ENCODE peak calls at places on chromosomes 12 and 14, in seven cellular contexts. One of them, this sample, is unnamed.

GRCh38 chr12:124655317-124656213 is 88.2 kb upstream of the NCOR2 start:
- DNase-seq in neuronal stem cell: peak; percentile 35
- DNase-seq in Karpas-422: no peak
- DNase-seq in aorta: peak; percentile 90
- DNase-seq in PC-3: no peak
- DNase-seq in Peyer's patch: peak; percentile 57
- DNase-seq in IMR-90: peak; percentile 93
- DNase-seq in this sample: peak; percentile 64

GRCh38 chr14:53247596-53248370 is 94.7 kb upstream of the DDHD1 start:
- DNase-seq in neuronal stem cell: no peak
- DNase-seq in Karpas-422: no peak
- DNase-seq in aorta: no peak
- DNase-seq in PC-3: no peak
- DNase-seq in Peyer's patch: no peak
- DNase-seq in IMR-90: no peak
- DNase-seq in this sample: no peak

GRCh38 chr12:16228067-16228466 is 49.4 kb downstream of the SLC15A5 start:
- DNase-seq in neuronal stem cell: no peak
- DNase-seq in Karpas-422: no peak
- DNase-seq in aorta: no peak
- DNase-seq in PC-3: no peak
- DNase-seq in Peyer's patch: no peak
- DNase-seq in IMR-90: no peak
- DNase-seq in this sample: no peak

GRCh38 chr12:91819132-91819447 is 326.6 kb downstream of the BTG1 start:
- DNase-seq in neuronal stem cell: no peak
- DNase-seq in Karpas-422: no peak
- DNase-seq in aorta: no peak
- DNase-seq in PC-3: no peak
- DNase-seq in Peyer's patch: no peak
- DNase-seq in IMR-90: no peak
- DNase-seq in this sample: no peak

GRCh38 chr12:25648460-25648859 is 95.4 kb upstream of the LMNTD1 start:
- DNase-seq in neuronal stem cell: no peak
- DNase-seq in Karpas-422: no peak
- DNase-seq in aorta: peak; percentile 52
- DNase-seq in PC-3: peak; percentile 89
- DNase-seq in Peyer's patch: no peak
- DNase-seq in IMR-90: peak; percentile 73
- DNase-seq in this sample: peak; percentile 4

GRCh38 chr12:6341439-6342139 is at the start of gene TNFRSF1A:
- DNase-seq in neuronal stem cell: no peak
- DNase-seq in Karpas-422: no peak
- DNase-seq in aorta: peak; percentile 90
- DNase-seq in PC-3: peak; percentile 61
- DNase-seq in Peyer's patch: peak; percentile 85
- DNase-seq in IMR-90: peak; percentile 85
- DNase-seq in this sample: peak; percentile 73

GRCh38 chr12:132078190-132078589 is 65.9 kb downstream of the DDX51 start:
- DNase-seq in neuronal stem cell: no peak
- DNase-seq in Karpas-422: no peak
- DNase-seq in aorta: no peak
- DNase-seq in PC-3: peak; percentile 73
- DNase-seq in Peyer's patch: no peak
- DNase-seq in IMR-90: peak; percentile 91
- DNase-seq in this sample: no peak

GRCh38 chr12:43069768-43070221 is 480.2 kb upstream of the PRICKLE1 start:
- DNase-seq in neuronal stem cell: no peak
- DNase-seq in Karpas-422: no peak
- DNase-seq in aorta: peak; percentile 54
- DNase-seq in PC-3: no peak
- DNase-seq in Peyer's patch: no peak
- DNase-seq in IMR-90: peak; percentile 12
- DNase-seq in this sample: no peak

GRCh38 chr14:30017370-30017993 is 89.8 kb upstream of the PRKD1 start:
- DNase-seq in neuronal stem cell: no peak
- DNase-seq in Karpas-422: no peak
- DNase-seq in aorta: no peak
- DNase-seq in PC-3: no peak
- DNase-seq in Peyer's patch: no peak
- DNase-seq in IMR-90: no peak
- DNase-seq in this sample: no peak

GRCh38 chr14:61304678-61305077 is 16.7 kb upstream of the PRKCH start:
- DNase-seq in neuronal stem cell: no peak
- DNase-seq in Karpas-422: no peak
- DNase-seq in aorta: no peak
- DNase-seq in PC-3: no peak
- DNase-seq in Peyer's patch: no peak
- DNase-seq in IMR-90: no peak
- DNase-seq in this sample: no peak

GRCh38 chr12:61414470-61414869 is 845.7 kb upstream of the USP15 start:
- DNase-seq in neuronal stem cell: no peak
- DNase-seq in Karpas-422: no peak
- DNase-seq in aorta: no peak
- DNase-seq in PC-3: peak; percentile 32
- DNase-seq in Peyer's patch: no peak
- DNase-seq in IMR-90: no peak
- DNase-seq in this sample: no peak

GRCh38 chr12:113463746-113464743 is 7.6 kb downstream of the LHX5 start:
- DNase-seq in neuronal stem cell: peak; percentile 26
- DNase-seq in Karpas-422: no peak
- DNase-seq in aorta: no peak
- DNase-seq in PC-3: peak; percentile 10
- DNase-seq in Peyer's patch: no peak
- DNase-seq in IMR-90: no peak
- DNase-seq in this sample: no peak

GRCh38 chr14:98798099-98798498 is 473.9 kb downstream of the BCL11B start:
- DNase-seq in neuronal stem cell: no peak
- DNase-seq in Karpas-422: no peak
- DNase-seq in aorta: no peak
- DNase-seq in PC-3: no peak
- DNase-seq in Peyer's patch: peak; percentile 52
- DNase-seq in IMR-90: no peak
- DNase-seq in this sample: no peak

GRCh38 chr14:55416866-55417265 is 5.2 kb upstream of the ATG14 start:
- DNase-seq in neuronal stem cell: peak; percentile 18
- DNase-seq in Karpas-422: peak; percentile 77
- DNase-seq in aorta: no peak
- DNase-seq in PC-3: peak; percentile 82
- DNase-seq in Peyer's patch: no peak
- DNase-seq in IMR-90: no peak
- DNase-seq in this sample: no peak

GRCh38 chr14:69152181-69152943 is 557 bp downstream of the DCAF5 start:
- DNase-seq in neuronal stem cell: peak; percentile 42
- DNase-seq in Karpas-422: peak; percentile 91
- DNase-seq in aorta: no peak
- DNase-seq in PC-3: peak; percentile 57
- DNase-seq in Peyer's patch: peak; percentile 47
- DNase-seq in IMR-90: no peak
- DNase-seq in this sample: peak; percentile 59

GRCh38 chr14:52265248-52265647 is 2.2 kb upstream of the PTGDR start:
- DNase-seq in neuronal stem cell: no peak
- DNase-seq in Karpas-422: no peak
- DNase-seq in aorta: no peak
- DNase-seq in PC-3: no peak
- DNase-seq in Peyer's patch: no peak
- DNase-seq in IMR-90: no peak
- DNase-seq in this sample: no peak

GRCh38 chr12:60173213-60174170 is 577.7 kb downstream of the SLC16A7 start:
- DNase-seq in neuronal stem cell: no peak
- DNase-seq in Karpas-422: no peak
- DNase-seq in aorta: no peak
- DNase-seq in PC-3: no peak
- DNase-seq in Peyer's patch: no peak
- DNase-seq in IMR-90: no peak
- DNase-seq in this sample: no peak

GRCh38 chr14:30770376-30770775 is 104.0 kb upstream of the COCH start:
- DNase-seq in neuronal stem cell: no peak
- DNase-seq in Karpas-422: no peak
- DNase-seq in aorta: no peak
- DNase-seq in PC-3: no peak
- DNase-seq in Peyer's patch: no peak
- DNase-seq in IMR-90: no peak
- DNase-seq in this sample: no peak

GRCh38 chr12:9114946-9115345 is 773 bp downstream of the A2M start:
- DNase-seq in neuronal stem cell: no peak
- DNase-seq in Karpas-422: no peak
- DNase-seq in aorta: no peak
- DNase-seq in PC-3: no peak
- DNase-seq in Peyer's patch: no peak
- DNase-seq in IMR-90: no peak
- DNase-seq in this sample: no peak
- H3K4me3 ChIP-seq in neuronal stem cell: no peak overlapping the region
- H3K4me3 ChIP-seq in Karpas-422: no peak overlapping the region
- H3K4me3 ChIP-seq in aorta: peak overlapping the region; percentile 97
- H3K4me3 ChIP-seq in PC-3: no peak overlapping the region
- H3K4me3 ChIP-seq in Peyer's patch: no peak overlapping the region
- H3K4me3 ChIP-seq in IMR-90: peak overlapping the region; percentile 25
- H3K4me3 ChIP-seq in this sample: no peak overlapping the region

GRCh38 chr12:69243099-69244084 is 4.0 kb downstream of the CPSF6 start:
- DNase-seq in neuronal stem cell: no peak
- DNase-seq in Karpas-422: no peak
- DNase-seq in aorta: no peak
- DNase-seq in PC-3: no peak
- DNase-seq in Peyer's patch: no peak
- DNase-seq in IMR-90: no peak
- DNase-seq in this sample: no peak

GRCh38 chr12:69252033-69252432 is 12.7 kb downstream of the CPSF6 start:
- DNase-seq in neuronal stem cell: no peak
- DNase-seq in Karpas-422: no peak
- DNase-seq in aorta: no peak
- DNase-seq in PC-3: no peak
- DNase-seq in Peyer's patch: no peak
- DNase-seq in IMR-90: no peak
- DNase-seq in this sample: no peak

GRCh38 chr12:69241444-69242092 is 2.2 kb downstream of the CPSF6 start:
- DNase-seq in neuronal stem cell: no peak
- DNase-seq in Karpas-422: no peak
- DNase-seq in aorta: no peak
- DNase-seq in PC-3: no peak
- DNase-seq in Peyer's patch: no peak
- DNase-seq in IMR-90: peak; percentile 10
- DNase-seq in this sample: no peak

GRCh38 chr12:69247253-69248018 is 8.1 kb downstream of the CPSF6 start:
- DNase-seq in neuronal stem cell: no peak
- DNase-seq in Karpas-422: no peak
- DNase-seq in aorta: no peak
- DNase-seq in PC-3: no peak
- DNase-seq in Peyer's patch: no peak
- DNase-seq in IMR-90: no peak
- DNase-seq in this sample: no peak
- H3K4me1 ChIP-seq in neuronal stem cell: peaks cover 4% of the 10 kb centered on the region
- H3K4me1 ChIP-seq in Karpas-422: peaks cover 56% of the 10 kb centered on the region
- H3K4me1 ChIP-seq in aorta: peaks cover 3% of the 10 kb centered on the region
- H3K4me1 ChIP-seq in PC-3: no peaks in the 10 kb centered on the region
- H3K4me1 ChIP-seq in Peyer's patch: no peaks in the 10 kb centered on the region
- H3K4me1 ChIP-seq in IMR-90: peaks cover 3% of the 10 kb centered on the region
- H3K4me1 ChIP-seq in this sample: peaks cover 27% of the 10 kb centered on the region

GRCh38 chr12:101697197-101697929 is at the start of gene CHPT1:
- DNase-seq in neuronal stem cell: peak; percentile 63
- DNase-seq in Karpas-422: no peak
- DNase-seq in aorta: peak; percentile 79
- DNase-seq in PC-3: peak; percentile 47
- DNase-seq in Peyer's patch: peak; percentile 94
- DNase-seq in IMR-90: peak; percentile 38
- DNase-seq in this sample: peak; percentile 78
- H3K4me3 ChIP-seq in neuronal stem cell: peak within 1 kb of the TSS; percentile 97
- H3K4me3 ChIP-seq in Karpas-422: no peak within 1 kb of the TSS
- H3K4me3 ChIP-seq in aorta: peak within 1 kb of the TSS; percentile 68
- H3K4me3 ChIP-seq in PC-3: peak within 1 kb of the TSS; percentile 89
- H3K4me3 ChIP-seq in Peyer's patch: peak within 1 kb of the TSS; percentile 70
- H3K4me3 ChIP-seq in IMR-90: peak within 1 kb of the TSS; percentile 99
- H3K4me3 ChIP-seq in this sample: peak within 1 kb of the TSS; percentile 94

GRCh38 chr12:12790956-12791355 is 5.5 kb downstream of the APOLD1 start:
- DNase-seq in neuronal stem cell: no peak
- DNase-seq in Karpas-422: no peak
- DNase-seq in aorta: no peak
- DNase-seq in PC-3: no peak
- DNase-seq in Peyer's patch: no peak
- DNase-seq in IMR-90: no peak
- DNase-seq in this sample: no peak
- H3K4me1 ChIP-seq in neuronal stem cell: peaks cover 6% of the 10 kb centered on the region
- H3K4me1 ChIP-seq in Karpas-422: peaks cover 20% of the 10 kb centered on the region
- H3K4me1 ChIP-seq in aorta: peaks cover 6% of the 10 kb centered on the region
- H3K4me1 ChIP-seq in PC-3: peaks cover 54% of the 10 kb centered on the region
- H3K4me1 ChIP-seq in Peyer's patch: no peaks in the 10 kb centered on the region
- H3K4me1 ChIP-seq in IMR-90: peaks cover 19% of the 10 kb centered on the region
- H3K4me1 ChIP-seq in this sample: peaks cover 13% of the 10 kb centered on the region

GRCh38 chr14:92217956-92218355 is 96.2 kb downstream of the CPSF2 start:
- DNase-seq in neuronal stem cell: no peak
- DNase-seq in Karpas-422: no peak
- DNase-seq in aorta: no peak
- DNase-seq in PC-3: no peak
- DNase-seq in Peyer's patch: no peak
- DNase-seq in IMR-90: no peak
- DNase-seq in this sample: no peak
- H3K4me3 ChIP-seq in neuronal stem cell: no peak overlapping the region
- H3K4me3 ChIP-seq in Karpas-422: no peak overlapping the region
- H3K4me3 ChIP-seq in aorta: no peak overlapping the region
- H3K4me3 ChIP-seq in PC-3: no peak overlapping the region
- H3K4me3 ChIP-seq in Peyer's patch: no peak overlapping the region
- H3K4me3 ChIP-seq in IMR-90: no peak overlapping the region
- H3K4me3 ChIP-seq in this sample: no peak overlapping the region

GRCh38 chr12:98060421-98060820 is 455.0 kb upstream of the TMPO start:
- DNase-seq in neuronal stem cell: no peak
- DNase-seq in Karpas-422: no peak
- DNase-seq in aorta: no peak
- DNase-seq in PC-3: no peak
- DNase-seq in Peyer's patch: no peak
- DNase-seq in IMR-90: no peak
- DNase-seq in this sample: no peak
- H3K4me1 ChIP-seq in neuronal stem cell: peaks cover 2% of the 10 kb centered on the region
- H3K4me1 ChIP-seq in Karpas-422: no peaks in the 10 kb centered on the region
- H3K4me1 ChIP-seq in aorta: no peaks in the 10 kb centered on the region
- H3K4me1 ChIP-seq in PC-3: no peaks in the 10 kb centered on the region
- H3K4me1 ChIP-seq in Peyer's patch: no peaks in the 10 kb centered on the region
- H3K4me1 ChIP-seq in IMR-90: no peaks in the 10 kb centered on the region
- H3K4me1 ChIP-seq in this sample: no peaks in the 10 kb centered on the region

DNA sequence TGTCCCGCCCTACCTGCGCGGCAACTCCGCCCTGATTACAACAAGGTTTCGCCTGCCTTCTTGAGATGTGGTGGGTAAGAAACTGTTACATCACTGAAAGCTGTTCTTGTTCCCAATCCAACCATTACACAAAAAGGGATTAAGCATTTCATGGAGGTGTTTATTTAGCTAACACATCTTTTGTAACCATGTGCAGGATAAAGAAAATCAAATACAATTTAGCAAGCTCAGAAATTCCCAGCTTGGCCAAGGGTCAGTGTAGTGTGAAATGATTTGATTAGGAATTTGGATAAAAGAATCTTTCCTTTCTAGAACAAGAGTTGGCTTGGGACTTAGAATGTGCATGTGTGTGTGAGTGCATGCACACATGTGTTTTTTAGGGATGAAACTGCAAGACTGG is 6.3 kb downstream of the FOXN4 start:
- DNase-seq in neuronal stem cell: no peak
- DNase-seq in Karpas-422: no peak
- DNase-seq in aorta: peak; percentile 7
- DNase-seq in PC-3: no peak
- DNase-seq in Peyer's patch: no peak
- DNase-seq in IMR-90: no peak
- DNase-seq in this sample: no peak
- H3K4me3 ChIP-seq in neuronal stem cell: no peak overlapping the region
- H3K4me3 ChIP-seq in Karpas-422: no peak overlapping the region
- H3K4me3 ChIP-seq in aorta: no peak overlapping the region
- H3K4me3 ChIP-seq in PC-3: no peak overlapping the region
- H3K4me3 ChIP-seq in Peyer's patch: no peak overlapping the region
- H3K4me3 ChIP-seq in IMR-90: no peak overlapping the region
- H3K4me3 ChIP-seq in this sample: no peak overlapping the region